ENCODE peak calls at places on chromosomes 6 and 20, in four cellular contexts. L is substantia nigra, W is A549, J is H9. K is an unnamed sample.

GRCh38 chr20:57996936-57997629 is 231.4 kb downstream of the ANKRD60 start:
- DNase-seq in L (no peak), W (peak; percentile 45), J (no peak), K (no peak)

GRCh38 chr20:3743251-3743650 is 10.8 kb downstream of the HSPA12B start:
- DNase-seq in L (no peak), W (no peak), J (no peak), K (no peak)

GRCh38 chr20:8194721-8195120 is 62.7 kb downstream of the PLCB1 start:
- DNase-seq in L (no peak), W (no peak), J (no peak), K (no peak)

GRCh38 chr6:114523508-114523907 is 180.7 kb upstream of the HS3ST5 start:
- DNase-seq in L (no peak), W (no peak), J (no peak), K (no peak)

GRCh38 chr6:125773387-125774341 is 17.1 kb upstream of the NCOA7 start:
- DNase-seq in L (no peak), W (no peak), J (no peak), K (no peak)

GRCh38 chr6:11854418-11855165 is 76.0 kb upstream of the ADTRP start:
- DNase-seq in L (no peak), W (peak; percentile 23), J (no peak), K (no peak)

GRCh38 chr6:6516643-6517042 is 71.9 kb upstream of the LY86 start:
- DNase-seq in L (no peak), W (no peak), J (no peak), K (no peak)

GRCh38 chr6:44373787-44374186 is 13.7 kb upstream of the CDC5L start:
- DNase-seq in L (no peak), W (no peak), J (no peak), K (no peak)

GRCh38 chr20:20369353-20370086 is 1.6 kb downstream of the INSM1 start:
- DNase-seq in L (no peak), W (peak; percentile 67), J (peak; percentile 86), K (no peak)

GRCh38 chr6:159075506-159076100 is 30.8 kb upstream of the TAGAP start:
- DNase-seq in L (no peak), W (no peak), J (no peak), K (no peak)

GRCh38 chr20:62638055-62638570 is 4.2 kb upstream of the SLCO4A1 start:
- DNase-seq in L (no peak), W (no peak), J (no peak), K (no peak)

GRCh38 chr6:46651766-46652165 is 852 bp downstream of the CYP39A1 start:
- DNase-seq in L (no peak), W (no peak), J (no peak), K (no peak)

GRCh38 chr6:26592649-26593048 is 4.1 kb upstream of the ABT1 start:
- DNase-seq in L (no peak), W (peak; percentile 24), J (no peak), K (no peak)

GRCh38 chr6:17354700-17355403 is 38.5 kb upstream of the CAP2 start:
- DNase-seq in L (no peak), W (peak; percentile 81), J (no peak), K (no peak)

GRCh38 chr6:163711615-163712568 is 297.4 kb downstream of the QKI start:
- DNase-seq in L (peak; percentile 26), W (no peak), J (peak; percentile 43), K (peak; percentile 51)

GRCh38 chr6:1251198-1252155 is 60.4 kb upstream of the FOXQ1 start:
- DNase-seq in L (no peak), W (no peak), J (no peak), K (no peak)

GRCh38 chr6:111972714-111973678 is 80.9 kb upstream of the CCN6 start:
- DNase-seq in L (no peak), W (peak; percentile 19), J (no peak), K (no peak)

GRCh38 chr6:35497571-35498406 is 910 bp upstream of the TEAD3 start:
- DNase-seq in L (no peak), W (peak; percentile 39), J (peak; percentile 85), K (no peak)

GRCh38 chr6:48318670-48319069 is 207.7 kb upstream of the PTCHD4 start:
- DNase-seq in L (no peak), W (no peak), J (no peak), K (no peak)

GRCh38 chr6:78749326-78749725 is 118.0 kb upstream of the IRAK1BP1 start:
- DNase-seq in L (no peak), W (no peak), J (no peak), K (no peak)

GRCh38 chr6:41536884-41537347 is 9.3 kb upstream of the FOXP4 start:
- DNase-seq in L (no peak), W (no peak), J (no peak), K (no peak)

GRCh38 chr6:146135167-146135566 is 106.3 kb downstream of the GRM1 start:
- DNase-seq in L (no peak), W (no peak), J (no peak), K (no peak)

GRCh38 chr6:123415844-123416468 is 220.8 kb downstream of the TRDN start:
- DNase-seq in L (no peak), W (peak; percentile 62), J (peak; percentile 38), K (no peak)

GRCh38 chr6:17476506-17476905 is 83.1 kb downstream of the CAP2 start:
- DNase-seq in L (no peak), W (no peak), J (no peak), K (no peak)

GRCh38 chr20:37733416-37733815 is 39.6 kb downstream of the CTNNBL1 start:
- DNase-seq in L (no peak), W (no peak), J (no peak), K (no peak)

GRCh38 chr6:31453259-31453658 is 44.7 kb upstream of the MICB start:
- DNase-seq in L (no peak), W (no peak), J (no peak), K (no peak)

GRCh38 chr6:14235653-14236356 is 118.2 kb downstream of the CD83 start:
- DNase-seq in L (no peak), W (no peak), J (no peak), K (no peak)

GRCh38 chr20:44109951-44110361 is 77.0 kb downstream of the JPH2 start:
- DNase-seq in L (no peak), W (no peak), J (peak; percentile 63), K (no peak)

GRCh38 chr6:157625764-157626163 is 197.3 kb upstream of the SNX9 start:
- DNase-seq in L (no peak), W (no peak), J (no peak), K (no peak)

GRCh38 chr20:46446851-46447250 is 40.4 kb upstream of the ELMO2 start:
- DNase-seq in L (no peak), W (no peak), J (no peak), K (no peak)

GRCh38 chr6:146870765-146871164 is 272.0 kb downstream of the ADGB start:
- DNase-seq in L (no peak), W (no peak), J (no peak), K (no peak)

GRCh38 chr20:45828589-45828988 is 1.5 kb upstream of the TNNC2 start:
- DNase-seq in L (no peak), W (no peak), J (no peak), K (no peak)

GRCh38 chr6:30891816-30892553 is 7.7 kb downstream of the DDR1 start:
- DNase-seq in L (no peak), W (no peak), J (peak; percentile 13), K (no peak)

GRCh38 chr6:71457883-71458282 is 169.3 kb downstream of the OGFRL1 start:
- DNase-seq in L (no peak), W (no peak), J (no peak), K (no peak)

GRCh38 chr6:82246802-82247633 is 526 bp downstream of the IBTK start:
- DNase-seq in L (no peak), W (peak; percentile 74), J (peak; percentile 72), K (peak; percentile 76)

GRCh38 chr20:4335722-4336121 is 320.4 kb upstream of the RNF24 start:
- DNase-seq in L (no peak), W (no peak), J (no peak), K (no peak)

GRCh38 chr6:140285471-140285870 is 911.0 kb upstream of the CITED2 start:
- DNase-seq in L (no peak), W (no peak), J (no peak), K (no peak)

GRCh38 chr20:25389858-25390537 is 637 bp downstream of the ABHD12 start:
- DNase-seq in L (no peak), W (no peak), J (peak; percentile 54), K (peak; percentile 70)

GRCh38 chr6:124551711-124552233 is 410.5 kb upstream of the RNF217 start:
- DNase-seq in L (no peak), W (no peak), J (no peak), K (no peak)
- H3K27ac ChIP-seq in L (no peak overlapping the region), W (no peak overlapping the region), J (no peak overlapping the region), K (no peak overlapping the region)

GRCh38 chr6:148416309-148416965 is 73.8 kb downstream of the SASH1 start:
- DNase-seq in L (no peak), W (no peak), J (no peak), K (no peak)
- H3K27ac ChIP-seq in L (no peak overlapping the region), W (no peak overlapping the region), J (no peak overlapping the region), K (no peak overlapping the region)

GRCh38 chr6:138492871-138493270 is 6.4 kb downstream of the NHSL1 start:
- DNase-seq in L (no peak), W (no peak), J (no peak), K (no peak)

GRCh38 chr6:138493413-138493812 is 5.9 kb downstream of the NHSL1 start:
- DNase-seq in L (no peak), W (no peak), J (peak; percentile 50), K (no peak)

GRCh38 chr6:138491020-138491419 is 8.3 kb downstream of the NHSL1 start:
- DNase-seq in L (no peak), W (no peak), J (no peak), K (no peak)

GRCh38 chr6:138494312-138494711 is 5.0 kb downstream of the NHSL1 start:
- DNase-seq in L (no peak), W (no peak), J (no peak), K (no peak)

GRCh38 chr6:138492113-138492512 is 7.2 kb downstream of the NHSL1 start:
- DNase-seq in L (no peak), W (no peak), J (no peak), K (no peak)
- H3K27ac ChIP-seq in L (no peak overlapping the region), W (no peak overlapping the region), J (no peak overlapping the region), K (no peak overlapping the region)

GRCh38 chr20:35087355-35087754 is 5.3 kb downstream of the TRPC4AP start:
- DNase-seq in L (no peak), W (no peak), J (no peak), K (no peak)
- H3K27ac ChIP-seq in L (no peak overlapping the region), W (no peak overlapping the region), J (no peak overlapping the region), K (no peak overlapping the region)

DNA sequence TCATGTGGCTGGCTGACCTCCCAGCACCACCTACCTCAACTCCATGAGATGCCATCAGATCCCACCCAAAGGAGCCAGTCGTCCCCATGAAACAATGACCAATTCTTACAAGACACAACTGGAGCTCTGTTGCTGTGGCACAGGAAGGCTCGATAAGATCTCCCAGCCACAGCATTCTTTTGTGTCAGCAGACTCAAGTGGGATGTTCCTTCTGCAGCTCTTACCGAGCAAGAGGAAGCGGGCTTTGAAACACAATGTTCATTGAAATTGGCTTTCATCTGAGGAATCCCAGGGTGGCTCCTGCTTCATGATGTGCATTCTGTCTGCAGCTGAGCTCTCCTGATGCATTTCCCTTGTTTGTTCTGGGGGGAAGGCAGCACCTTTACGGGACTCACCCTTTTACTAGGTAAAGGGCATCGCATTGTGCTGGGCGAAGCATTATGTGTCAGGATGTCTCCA is 222.0 kb upstream of the SGK1 start:
- DNase-seq in L (no peak), W (no peak), J (no peak), K (no peak)
- H3K27ac ChIP-seq in L (peak overlapping the region; percentile 93), W (peak overlapping the region; percentile 15), J (no peak overlapping the region), K (peak overlapping the region; percentile 63)

GRCh38 chr6:53301801-53302537 is 46.8 kb downstream of the ELOVL5 start:
- DNase-seq in L (no peak), W (no peak), J (no peak), K (no peak)
- H3K27ac ChIP-seq in L (peak overlapping the region; percentile 75), W (peak overlapping the region; percentile 58), J (no peak overlapping the region), K (peak overlapping the region; percentile 7)